ENCODE peak calls at places on chromosomes 4 and X, in eight cellular contexts. F is HFF-Myc; Q is T-helper 2 cell; L is fibroblast of mammary gland; Z is right cardiac atrium; S is EL; H is stimulated activated CD4-positive, alpha-beta T cell treated with anti-CD3 and anti-CD28 coated beads, Interleukin-12 subunit alpha, Interleukin-12 subunit beta, amount 100 ng/mL, for 24 hours; B is SJSA1. O is an unnamed sample.
A peak's percentile ranks its signal among the peaks of the same experiment; 100 is the strongest.

GRCh38 chrX:67524950-67525691 is 18.7 kb upstream of the AR start:
- DNase-seq in F (no peak), Q (no peak), L (no peak), Z (no peak), S (no peak), H (no peak), B (no peak), O (no peak)

GRCh38 chrX:148854351-148854750 is 353.9 kb downstream of the AFF2 start:
- DNase-seq in F (no peak), Q (no peak), L (no peak), Z (no peak), S (no peak), H (no peak), B (no peak), O (no peak)

GRCh38 chr4:65670331-65671031 is at the start of gene EPHA5:
- DNase-seq in F (no peak), Q (no peak), L (peak; percentile 56), Z (peak; percentile 86), S (peak; percentile 80), H (no peak), B (peak; percentile 53), O (no peak)

GRCh38 chrX:1521459-1521956 is 15.5 kb downstream of the P2RY8 start:
- DNase-seq in F (no peak), Q (peak; percentile 43), L (no peak), Z (no peak), S (no peak), H (no peak), B (no peak), O (peak; percentile 92)

GRCh38 chr4:180169394-180169793 is 2073.8 kb upstream of the TENM3 start:
- DNase-seq in F (no peak), Q (no peak), L (no peak), Z (no peak), S (no peak), H (no peak), B (no peak), O (peak; percentile 11)

GRCh38 chrX:44017726-44018125 is 44.5 kb upstream of the NDP start:
- DNase-seq in F (no peak), Q (no peak), L (no peak), Z (no peak), S (no peak), H (no peak), B (no peak), O (no peak)

GRCh38 chrX:153926863-153927685 is 1.0 kb upstream of the ARHGAP4 start:
- DNase-seq in F (no peak), Q (peak; percentile 74), L (peak; percentile 25), Z (peak; percentile 76), S (peak; percentile 33), H (peak; percentile 57), B (no peak), O (peak; percentile 94)

GRCh38 chr4:141229408-141230101 is 8.9 kb downstream of the ZNF330 start:
- DNase-seq in F (no peak), Q (no peak), L (no peak), Z (no peak), S (no peak), H (no peak), B (no peak), O (no peak)

GRCh38 chr4:114383721-114384120 is 214.9 kb upstream of the UGT8 start:
- DNase-seq in F (peak; percentile 31), Q (no peak), L (peak; percentile 91), Z (peak; percentile 14), S (peak; percentile 90), H (no peak), B (peak; percentile 60), O (no peak)

GRCh38 chrX:12269484-12269883 is 131.2 kb downstream of the FRMPD4 start:
- DNase-seq in F (no peak), Q (no peak), L (peak; percentile 21), Z (no peak), S (peak; percentile 22), H (no peak), B (no peak), O (peak; percentile 6)

GRCh38 chr4:41887821-41888699 is 47.2 kb upstream of the TMEM33 start:
- DNase-seq in F (peak; percentile 29), Q (peak; percentile 20), L (peak; percentile 61), Z (peak; percentile 55), S (peak; percentile 41), H (peak; percentile 32), B (no peak), O (peak; percentile 71)

GRCh38 chr4:75908555-75908954 is 6.3 kb upstream of the PPEF2 start:
- DNase-seq in F (no peak), Q (no peak), L (no peak), Z (no peak), S (no peak), H (no peak), B (no peak), O (peak; percentile 72)

GRCh38 chrX:7110821-7111276 is 36.7 kb upstream of the STS start:
- DNase-seq in F (no peak), Q (no peak), L (peak; percentile 39), Z (no peak), S (peak; percentile 24), H (no peak), B (no peak), O (peak; percentile 79)